ENCODE peak calls at places on chromosomes 4 and X, in eight cellular contexts. X is adrenal gland, Y is sigmoid colon, H is K562, E is ovary, N is suprapubic skin, W is heart left ventricle, I is body of pancreas. Q is an unnamed sample. For H3K4me1, the result is how much of the 10 kb centered on the place peaks cover.

GRCh38 chr4:150818661-150819060 is 196.4 kb downstream of the LRBA start:
- DNase-seq in X (no peak), Y (no peak), H (no peak), E (no peak), N (no peak), W (no peak), I (no peak), Q (no peak)

GRCh38 chr4:29549308-29549707 is 1170.9 kb upstream of the PCDH7 start:
- DNase-seq in X (no peak), Y (no peak), H (no peak), E (no peak), N (no peak), W (no peak), I (no peak), Q (no peak)

GRCh38 chr4:167854881-167855280 is 237.5 kb upstream of the ANXA10 start:
- DNase-seq in X (no peak), Y (no peak), H (no peak), E (no peak), N (no peak), W (no peak), I (no peak), Q (no peak)

GRCh38 chrX:16828126-16828908 is 41.8 kb downstream of the RBBP7 start:
- DNase-seq in X (peak), Y (peak), H (no peak), E (peak), N (no peak), W (peak), I (peak), Q (no peak)

GRCh38 chr4:8434251-8435073 is 6.1 kb downstream of the ACOX3 start:
- DNase-seq in X (no peak), Y (no peak), H (no peak), E (no peak), N (no peak), W (no peak), I (no peak), Q (no peak)

GRCh38 chr4:92198711-92199110 is 105.1 kb upstream of the GRID2 start:
- DNase-seq in X (no peak), Y (no peak), H (no peak), E (no peak), N (no peak), W (no peak), I (no peak), Q (no peak)

GRCh38 chrX:125826080-125826479 is 340.0 kb downstream of the DCAF12L2 start:
- DNase-seq in X (no peak), Y (no peak), H (no peak), E (no peak), N (no peak), W (no peak), I (no peak), Q (no peak)

GRCh38 chr4:123381996-123382395 is 14.6 kb upstream of the SPRY1 start:
- DNase-seq in X (no peak), Y (no peak), H (no peak), E (no peak), N (no peak), W (no peak), I (no peak), Q (no peak)

GRCh38 chr4:98518555-98519267 is 139.7 kb downstream of the TSPAN5 start:
- DNase-seq in X (no peak), Y (no peak), H (no peak), E (no peak), N (no peak), W (no peak), I (no peak), Q (no peak)

GRCh38 chr4:48654015-48654664 is 125.9 kb downstream of the FRYL start:
- DNase-seq in X (no peak), Y (no peak), H (no peak), E (no peak), N (no peak), W (no peak), I (no peak), Q (no peak)

GRCh38 chrX:23699636-23700194 is 32.4 kb downstream of the PRDX4 start:
- DNase-seq in X (no peak), Y (no peak), H (peak), E (peak), N (no peak), W (peak), I (no peak), Q (no peak)

GRCh38 chr4:59759082-59759825 is 1440.9 kb upstream of the ADGRL3 start:
- DNase-seq in X (no peak), Y (no peak), H (no peak), E (no peak), N (no peak), W (no peak), I (peak), Q (peak)

GRCh38 chr4:87093443-87094123 is 126.8 kb downstream of the KLHL8 start:
- DNase-seq in X (peak), Y (no peak), H (peak), E (peak), N (no peak), W (no peak), I (peak), Q (no peak)

GRCh38 chrX:40476958-40477357 is 103.8 kb upstream of the ATP6AP2 start:
- DNase-seq in X (no peak), Y (no peak), H (no peak), E (no peak), N (no peak), W (no peak), I (no peak), Q (no peak)

GRCh38 chr4:118224239-118224829 is 128.5 kb downstream of the PRSS12 start:
- DNase-seq in X (no peak), Y (no peak), H (peak), E (no peak), N (no peak), W (no peak), I (no peak), Q (no peak)

GRCh38 chrX:115560211-115560977 is 580 bp upstream of the PLS3 start:
- DNase-seq in X (no peak), Y (no peak), H (no peak), E (no peak), N (no peak), W (no peak), I (peak), Q (peak)

GRCh38 chr4:31081375-31081774 is 361.2 kb downstream of the PCDH7 start:
- DNase-seq in X (no peak), Y (no peak), H (no peak), E (no peak), N (no peak), W (no peak), I (no peak), Q (no peak)

GRCh38 chr4:31084806-31085416 is 364.7 kb downstream of the PCDH7 start:
- DNase-seq in X (no peak), Y (no peak), H (no peak), E (no peak), N (no peak), W (no peak), I (no peak), Q (no peak)

GRCh38 chr4:31085736-31086135 is 365.6 kb downstream of the PCDH7 start:
- DNase-seq in X (no peak), Y (no peak), H (no peak), E (no peak), N (no peak), W (no peak), I (no peak), Q (no peak)

GRCh38 chr4:31086771-31087330 is 366.7 kb downstream of the PCDH7 start:
- DNase-seq in X (no peak), Y (no peak), H (no peak), E (no peak), N (no peak), W (no peak), I (no peak), Q (no peak)

GRCh38 chr4:31083451-31083850 is 363.3 kb downstream of the PCDH7 start:
- DNase-seq in X (no peak), Y (no peak), H (no peak), E (no peak), N (no peak), W (no peak), I (no peak), Q (no peak)
- H3K27ac ChIP-seq in X (no peak), Y (no peak), H (no peak), E (no peak), N (no peak), W (no peak), I (no peak), Q (no peak)

DNA sequence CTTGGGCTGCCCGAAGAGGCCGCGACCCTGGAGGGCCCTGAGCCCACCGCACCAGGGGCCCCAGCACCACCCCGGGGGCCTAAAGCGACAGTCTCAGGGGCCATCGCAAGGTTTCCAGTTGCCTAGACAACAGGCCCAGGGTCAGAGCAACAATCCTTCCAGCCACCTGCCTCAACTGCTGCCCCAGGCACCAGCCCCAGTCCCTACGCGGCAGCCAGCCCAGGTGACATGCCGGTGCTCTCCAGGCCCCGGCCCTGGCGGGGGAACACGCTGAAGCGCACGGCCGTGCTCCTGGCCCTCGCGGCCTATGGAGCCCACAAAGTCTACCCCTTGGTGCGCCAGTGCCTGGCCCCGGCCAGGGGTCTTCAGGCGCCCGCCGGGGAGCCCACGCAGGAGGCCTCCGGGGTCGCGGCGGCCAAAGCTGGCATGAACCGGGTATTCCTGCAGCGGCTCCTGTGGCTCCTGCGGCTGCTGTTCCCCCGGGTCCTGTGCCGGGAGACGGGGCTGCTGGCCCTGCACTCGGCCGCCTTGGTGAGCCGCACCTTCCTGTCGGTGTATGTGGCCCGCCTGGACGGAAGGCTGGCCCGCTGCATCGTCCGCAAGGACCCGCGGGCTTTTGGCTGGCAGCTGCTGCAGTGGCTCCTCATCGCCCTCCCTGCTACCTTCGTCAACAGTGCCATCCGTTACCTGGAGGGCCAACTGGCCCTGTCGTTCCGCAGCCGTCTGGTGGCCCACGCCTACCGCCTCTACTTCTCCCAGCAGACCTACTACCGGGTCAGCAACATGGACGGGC is 579 bp downstream of the ABCD1 start:
- DNase-seq in X (peak), Y (no peak), H (no peak), E (no peak), N (no peak), W (no peak), I (no peak), Q (no peak)
- H3K4me1 ChIP-seq in X (under half), Y (half or more), H (under half), E (under half), N (half or more), W (under half), I (half or more), Q (under half)

GRCh38 chrX:136196691-136197155 is 49.4 kb downstream of the FHL1 start:
- DNase-seq in X (no peak), Y (no peak), H (no peak), E (no peak), N (no peak), W (no peak), I (no peak), Q (no peak)
- TF ChIP-seq POLR2A in X (no peak), Y (peak), H (no peak), E (no peak), N (no peak), W (peak), I (no peak), Q (no peak)

DNA sequence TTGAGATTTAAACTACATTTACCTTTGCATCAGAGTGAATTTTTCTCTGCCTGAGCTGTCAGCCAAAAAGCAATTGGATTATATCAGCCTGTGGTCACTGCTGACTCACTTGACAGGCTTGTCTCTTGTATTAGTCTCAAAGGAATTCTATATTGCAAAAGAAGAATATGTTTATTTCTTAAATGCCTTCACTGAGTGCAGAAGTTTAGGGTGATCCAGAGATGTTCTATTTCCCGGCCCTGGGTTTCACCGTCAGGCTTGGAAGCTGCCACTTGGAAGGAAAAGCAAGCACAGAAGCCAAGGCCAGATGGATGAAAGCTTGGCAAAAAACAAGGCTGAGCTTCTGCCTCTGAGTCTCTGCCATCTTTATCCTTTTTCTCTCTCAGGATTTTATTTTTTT is 80.9 kb downstream of the FAM114A1 start:
- DNase-seq in X (peak), Y (peak), H (no peak), E (peak), N (no peak), W (no peak), I (no peak), Q (peak)
- H3K27ac ChIP-seq in X (no peak), Y (peak), H (no peak), E (peak), N (no peak), W (no peak), I (no peak), Q (peak)

GRCh38 chrX:136206916-136207315 is 44.3 kb downstream of the MAP7D3 start:
- DNase-seq in X (no peak), Y (no peak), H (no peak), E (no peak), N (no peak), W (no peak), I (no peak), Q (no peak)
- H3K4me1 ChIP-seq in X (under half), Y (half or more), H (under half), E (under half), N (under half), W (half or more), I (under half), Q (under half)

GRCh38 chrX:15749642-15750610 is 11.9 kb downstream of the CA5B start:
- DNase-seq in X (no peak), Y (no peak), H (no peak), E (no peak), N (no peak), W (no peak), I (no peak), Q (no peak)
- TF ChIP-seq POLR2A in X (no peak), Y (no peak), H (no peak), E (no peak), N (no peak), W (no peak), I (no peak), Q (no peak)

GRCh38 chrX:106999002-106999975 is 723 bp downstream of the MORC4 start:
- DNase-seq in X (peak), Y (peak), H (no peak), E (peak), N (no peak), W (peak), I (peak), Q (peak)

GRCh38 chrX:106995678-106996077 is 4.3 kb downstream of the MORC4 start:
- DNase-seq in X (no peak), Y (no peak), H (no peak), E (no peak), N (no peak), W (no peak), I (no peak), Q (no peak)

GRCh38 chrX:106997611-106998010 is 2.4 kb downstream of the MORC4 start:
- DNase-seq in X (no peak), Y (no peak), H (no peak), E (no peak), N (no peak), W (no peak), I (no peak), Q (no peak)

GRCh38 chrX:107000013-107000515 is at the start of gene MORC4:
- DNase-seq in X (peak), Y (peak), H (peak), E (peak), N (peak), W (peak), I (peak), Q (peak)
- H3K27ac ChIP-seq in X (no peak), Y (peak), H (no peak), E (peak), N (peak), W (peak), I (peak), Q (peak)

Q was measured in right lobe of liver.